ENCODE peak calls at places on chromosome 1, in ten cellular contexts. M, T, V, Z, D, O, U, K, S and C are unnamed samples.

GRCh38 chr1:160567858-160568682 is 11.2 kb downstream of the CD84 start:
- DNase-seq in T (no peak), D (peak), K (no peak), V (no peak), S (no peak), U (no peak), O (no peak), Z (no peak), M (no peak), C (no peak)

GRCh38 chr1:55316494-55316893 is 101.3 kb upstream of the USP24 start:
- DNase-seq in K (no peak), S (no peak), M (no peak), O (no peak), T (no peak), U (no peak), V (no peak), Z (no peak), D (no peak), C (no peak)

GRCh38 chr1:67760030-67760821 is 73.0 kb downstream of the GNG12 start:
- DNase-seq in S (peak), O (no peak), Z (peak), V (peak), D (peak), U (no peak), K (peak), T (peak), M (peak), C (peak)

GRCh38 chr1:227357229-227358078 is 39.2 kb upstream of the CDC42BPA start:
- DNase-seq in V (no peak), K (peak), T (peak), S (peak), U (peak), O (no peak), M (no peak), D (no peak), Z (peak), C (no peak)

GRCh38 chr1:117821782-117822447 is 107.5 kb downstream of the GDAP2 start:
- DNase-seq in D (no peak), Z (peak), S (no peak), O (no peak), V (peak), U (no peak), M (peak), T (peak), K (peak), C (peak)

GRCh38 chr1:93317207-93317606 is 28.5 kb upstream of the DR1 start:
- DNase-seq in S (no peak), O (no peak), Z (no peak), M (no peak), V (no peak), K (no peak), U (no peak), D (no peak), T (no peak), C (no peak)

GRCh38 chr1:2050482-2050792 is 226 bp downstream of the PRKCZ start:
- DNase-seq in S (no peak), K (no peak), D (peak), Z (no peak), U (no peak), M (no peak), V (no peak), T (peak), O (no peak), C (no peak)

GRCh38 chr1:86263101-86263500 is 106.5 kb upstream of the COL24A1 start:
- DNase-seq in S (no peak), O (no peak), V (no peak), D (no peak), M (no peak), T (no peak), U (no peak), K (no peak), Z (no peak), C (no peak)

GRCh38 chr1:243731301-243731891 is 118.6 kb downstream of the AKT3 start:
- DNase-seq in Z (no peak), K (peak), D (no peak), S (no peak), V (no peak), T (no peak), U (peak), M (no peak), O (no peak), C (peak)

GRCh38 chr1:21232044-21232443 is 55.3 kb upstream of the EIF4G3 start:
- DNase-seq in O (no peak), S (no peak), D (no peak), Z (peak), V (peak), M (peak), T (peak), K (peak), U (no peak), C (peak)

GRCh38 chr1:11790880-11791715 is 14.7 kb downstream of the MTHFR start:
- DNase-seq in T (peak), K (peak), U (peak), M (no peak), O (peak), D (no peak), Z (peak), S (peak), V (no peak), C (no peak)

GRCh38 chr1:69993787-69994186 is 211.6 kb downstream of the LRRC40 start:
- DNase-seq in U (no peak), O (no peak), M (no peak), S (no peak), K (no peak), T (no peak), D (no peak), V (no peak), Z (no peak), C (no peak)

GRCh38 chr1:150613061-150613920 is 16.1 kb downstream of the ENSA start:
- DNase-seq in T (peak), V (peak), O (no peak), Z (peak), U (no peak), D (peak), S (no peak), K (peak), M (peak), C (peak)

GRCh38 chr1:59116920-59117542 is 179.9 kb upstream of the FGGY start:
- DNase-seq in V (no peak), K (no peak), O (no peak), Z (peak), S (no peak), T (no peak), U (peak), M (no peak), D (no peak), C (no peak)